ENCODE peak calls at places on chromosomes 4 and X, in eight cellular contexts. C is A549, S is endothelial cell of umbilical vein, H is SK-N-SH, Y is HCT116, F is HepG2, J is K562, T is GM12878. D is an unnamed sample.

GRCh38 chr4:120049732-120050494 is 16.7 kb downstream of the MAD2L1 start:
- DNase-seq in C (peak), S (peak), H (peak), Y (peak), F (peak), J (peak), T (peak), D (peak)

GRCh38 chr4:86582453-86582852 is 11.7 kb upstream of the PTPN13 start:
- DNase-seq in C (peak), S (no peak), H (peak), Y (no peak), F (no peak), J (no peak), T (no peak), D (peak)

GRCh38 chr4:5758741-5759140 is 47.7 kb downstream of the EVC start:
- DNase-seq in C (peak), S (peak), H (no peak), Y (peak), F (no peak), J (no peak), T (peak), D (no peak)

GRCh38 chrX:19410259-19410658 is 66.5 kb downstream of the PDHA1 start:
- DNase-seq in C (peak), S (no peak), H (no peak), Y (no peak), F (no peak), J (no peak), T (no peak), D (no peak)

GRCh38 chrX:72268601-72269365 is 8.3 kb downstream of the RPS4X start:
- DNase-seq in C (no peak), S (no peak), H (no peak), Y (no peak), F (no peak), J (no peak), T (no peak), D (no peak)

GRCh38 chr4:3251691-3252479 is 2.9 kb downstream of the MSANTD1 start:
- DNase-seq in C (no peak), S (no peak), H (no peak), Y (no peak), F (no peak), J (no peak), T (no peak), D (no peak)

GRCh38 chrX:69014200-69014599 is 151.1 kb downstream of the PJA1 start:
- DNase-seq in C (no peak), S (no peak), H (no peak), Y (no peak), F (no peak), J (no peak), T (no peak), D (no peak)

GRCh38 chr4:71550220-71551190 is 211.7 kb downstream of the SLC4A4 start:
- DNase-seq in C (peak), S (no peak), H (no peak), Y (no peak), F (no peak), J (no peak), T (no peak), D (no peak)

GRCh38 chr4:7280906-7281305 is 88.6 kb downstream of the SORCS2 start:
- DNase-seq in C (no peak), S (no peak), H (no peak), Y (no peak), F (no peak), J (no peak), T (no peak), D (no peak)

GRCh38 chr4:82247629-82248028 is 126.2 kb downstream of the HNRNPD start:
- DNase-seq in C (no peak), S (no peak), H (no peak), Y (no peak), F (no peak), J (no peak), T (no peak), D (no peak)

GRCh38 chr4:184833046-184833838 is 7.5 kb upstream of the ACSL1 start:
- DNase-seq in C (no peak), S (no peak), H (no peak), Y (no peak), F (no peak), J (no peak), T (no peak), D (peak)

GRCh38 chrX:129876734-129877395 is 29.1 kb upstream of the UTP14A start:
- DNase-seq in C (peak), S (peak), H (no peak), Y (peak), F (peak), J (no peak), T (no peak), D (peak)

GRCh38 chr4:187615972-187616371 is 379.6 kb upstream of the ZFP42 start:
- DNase-seq in C (no peak), S (no peak), H (no peak), Y (no peak), F (no peak), J (no peak), T (no peak), D (no peak)

GRCh38 chr4:53935780-53936179 is 128.6 kb downstream of the CHIC2 start:
- DNase-seq in C (no peak), S (no peak), H (no peak), Y (no peak), F (no peak), J (no peak), T (no peak), D (no peak)

GRCh38 chr4:133720001-133720400 is 481.6 kb downstream of the PABPC4L start:
- DNase-seq in C (no peak), S (no peak), H (no peak), Y (no peak), F (no peak), J (no peak), T (no peak), D (no peak)

GRCh38 chr4:185721190-185721948 is 90.6 kb downstream of the SORBS2 start:
- DNase-seq in C (no peak), S (no peak), H (no peak), Y (no peak), F (peak), J (no peak), T (no peak), D (no peak)

GRCh38 chrX:18927558-18927957 is 56.4 kb downstream of the PHKA2 start:
- DNase-seq in C (no peak), S (no peak), H (no peak), Y (no peak), F (no peak), J (no peak), T (no peak), D (no peak)

GRCh38 chr4:153115322-153116100 is 88.7 kb upstream of the TRIM2 start:
- DNase-seq in C (peak), S (peak), H (no peak), Y (peak), F (peak), J (no peak), T (peak), D (peak)

GRCh38 chr4:8914461-8915171 is 43.0 kb upstream of the HMX1 start:
- DNase-seq in C (no peak), S (no peak), H (peak), Y (no peak), F (no peak), J (no peak), T (no peak), D (peak)

GRCh38 chr4:102623622-102624021 is 122.5 kb downstream of the NFKB1 start:
- DNase-seq in C (peak), S (peak), H (peak), Y (peak), F (peak), J (peak), T (no peak), D (peak)

GRCh38 chr4:54541426-54542118 is 116.2 kb upstream of the KIT start:
- DNase-seq in C (no peak), S (no peak), H (no peak), Y (no peak), F (no peak), J (peak), T (no peak), D (no peak)

GRCh38 chr4:110508827-110509446 is 33.0 kb downstream of the ENPEP start:
- DNase-seq in C (peak), S (peak), H (peak), Y (no peak), F (no peak), J (peak), T (no peak), D (peak)

GRCh38 chr4:61638600-61638999 is 438.5 kb downstream of the ADGRL3 start:
- DNase-seq in C (no peak), S (no peak), H (no peak), Y (no peak), F (no peak), J (no peak), T (no peak), D (no peak)

GRCh38 chr4:22490718-22491330 is 25.0 kb downstream of the ADGRA3 start:
- DNase-seq in C (no peak), S (no peak), H (no peak), Y (no peak), F (peak), J (no peak), T (no peak), D (no peak)

GRCh38 chr4:23320881-23321612 is 568.8 kb downstream of the PPARGC1A start:
- DNase-seq in C (no peak), S (no peak), H (no peak), Y (no peak), F (no peak), J (no peak), T (no peak), D (no peak)

GRCh38 chrX:133666256-133666655 is 251.0 kb upstream of the GPC4 start:
- DNase-seq in C (no peak), S (no peak), H (no peak), Y (no peak), F (no peak), J (no peak), T (no peak), D (no peak)

DNA sequence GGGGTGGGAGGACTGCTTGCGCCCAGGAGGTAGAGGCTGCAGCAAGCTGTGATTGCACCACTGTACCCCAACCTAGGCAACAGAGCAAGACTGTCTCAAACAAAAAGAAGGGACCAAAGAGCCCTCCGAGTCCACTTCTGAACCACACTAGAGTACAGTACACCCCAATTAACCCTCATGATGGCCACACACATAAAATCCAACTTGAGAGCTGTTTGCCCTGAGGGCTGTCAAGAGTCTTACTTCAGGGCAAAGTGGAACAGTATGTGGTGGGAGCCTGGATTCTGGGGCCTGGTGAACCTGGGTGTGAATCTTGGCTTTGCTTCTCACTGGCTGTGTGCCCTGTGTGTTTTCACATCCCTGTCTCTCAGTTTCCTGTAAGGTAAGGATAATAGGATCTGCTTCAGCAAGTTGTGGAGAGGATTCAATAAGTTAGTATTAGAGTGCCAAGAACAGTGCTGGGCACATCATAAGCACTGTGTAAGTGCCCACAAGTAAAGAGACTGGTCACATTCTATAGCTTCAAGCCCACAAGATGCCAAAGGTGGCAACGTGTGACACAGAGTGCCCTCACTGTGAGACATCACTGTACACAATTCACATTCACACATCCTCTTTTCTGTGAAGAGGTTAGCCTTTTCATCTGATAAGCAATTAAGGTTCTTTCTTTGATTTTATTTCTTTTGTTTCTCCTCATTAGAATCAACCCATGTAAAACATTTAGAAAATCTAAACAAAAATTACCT is 52.1 kb downstream of the LEF1 start:
- DNase-seq in C (no peak), S (no peak), H (no peak), Y (no peak), F (no peak), J (no peak), T (no peak), D (no peak)
- H3K4me3 ChIP-seq in C (no peak), S (no peak), H (no peak), Y (no peak), F (no peak), J (no peak), T (no peak), D (no peak)

GRCh38 chr4:182937268-182938208 is 20.4 kb upstream of the DCTD start:
- DNase-seq in C (no peak), S (no peak), H (no peak), Y (no peak), F (no peak), J (no peak), T (no peak), D (no peak)

GRCh38 chr4:182932651-182933050 is 15.5 kb upstream of the DCTD start:
- DNase-seq in C (no peak), S (no peak), H (no peak), Y (no peak), F (no peak), J (no peak), T (no peak), D (no peak)

GRCh38 chr4:182939680-182940079 is 22.5 kb upstream of the DCTD start:
- DNase-seq in C (no peak), S (no peak), H (no peak), Y (no peak), F (no peak), J (no peak), T (no peak), D (no peak)

DNA sequence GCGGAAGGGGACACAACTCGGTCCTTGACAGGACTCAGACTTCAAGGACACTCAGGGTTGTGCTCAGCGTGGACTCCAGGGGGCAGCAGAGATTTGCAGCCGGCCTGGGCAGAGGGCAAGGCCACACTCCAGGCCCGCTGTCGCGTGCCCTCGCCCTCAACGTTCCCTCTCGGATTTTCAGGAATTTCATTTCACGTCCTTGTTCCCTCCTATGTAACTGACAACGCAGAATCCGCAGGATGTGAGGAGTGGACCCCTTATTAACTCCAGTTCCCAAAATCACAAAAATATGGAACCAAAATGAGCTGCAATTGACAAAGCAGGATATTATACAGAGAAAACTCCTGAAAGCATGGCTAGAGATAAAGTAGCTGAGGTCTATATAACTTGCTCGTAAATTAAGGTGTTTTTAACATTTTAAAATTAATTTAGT is 21.0 kb upstream of the DCTD start:
- DNase-seq in C (peak), S (peak), H (peak), Y (peak), F (peak), J (peak), T (no peak), D (peak)
- TF ChIP-seq MAX in C (peak), S (no peak), H (peak), Y (peak), F (peak), J (no peak), T (no peak), D (peak)

GRCh38 chr4:141706445-141706844 is 70.1 kb downstream of the IL15 start:
- DNase-seq in C (no peak), S (no peak), H (no peak), Y (no peak), F (no peak), J (no peak), T (no peak), D (no peak)
- H3K4me3 ChIP-seq in C (no peak), S (no peak), H (no peak), Y (no peak), F (no peak), J (no peak), T (no peak), D (no peak)

GRCh38 chr4:69760455-69760854 is at the start of gene SULT1B1:
- DNase-seq in C (no peak), S (peak), H (no peak), Y (no peak), F (no peak), J (no peak), T (no peak), D (peak)
- TF ChIP-seq MAX in C (no peak), S (no peak), H (no peak), Y (no peak), F (no peak), J (no peak), T (no peak), D (no peak)

GRCh38 chr4:65018313-65018712 is 609.1 kb upstream of the TECRL start:
- DNase-seq in C (no peak), S (no peak), H (no peak), Y (no peak), F (no peak), J (no peak), T (no peak), D (no peak)

GRCh38 chr4:65028592-65028991 is 619.3 kb upstream of the TECRL start:
- DNase-seq in C (no peak), S (no peak), H (no peak), Y (no peak), F (no peak), J (no peak), T (no peak), D (no peak)

GRCh38 chr4:65021737-65022136 is 612.5 kb upstream of the TECRL start:
- DNase-seq in C (no peak), S (no peak), H (no peak), Y (no peak), F (no peak), J (no peak), T (no peak), D (no peak)

DNA sequence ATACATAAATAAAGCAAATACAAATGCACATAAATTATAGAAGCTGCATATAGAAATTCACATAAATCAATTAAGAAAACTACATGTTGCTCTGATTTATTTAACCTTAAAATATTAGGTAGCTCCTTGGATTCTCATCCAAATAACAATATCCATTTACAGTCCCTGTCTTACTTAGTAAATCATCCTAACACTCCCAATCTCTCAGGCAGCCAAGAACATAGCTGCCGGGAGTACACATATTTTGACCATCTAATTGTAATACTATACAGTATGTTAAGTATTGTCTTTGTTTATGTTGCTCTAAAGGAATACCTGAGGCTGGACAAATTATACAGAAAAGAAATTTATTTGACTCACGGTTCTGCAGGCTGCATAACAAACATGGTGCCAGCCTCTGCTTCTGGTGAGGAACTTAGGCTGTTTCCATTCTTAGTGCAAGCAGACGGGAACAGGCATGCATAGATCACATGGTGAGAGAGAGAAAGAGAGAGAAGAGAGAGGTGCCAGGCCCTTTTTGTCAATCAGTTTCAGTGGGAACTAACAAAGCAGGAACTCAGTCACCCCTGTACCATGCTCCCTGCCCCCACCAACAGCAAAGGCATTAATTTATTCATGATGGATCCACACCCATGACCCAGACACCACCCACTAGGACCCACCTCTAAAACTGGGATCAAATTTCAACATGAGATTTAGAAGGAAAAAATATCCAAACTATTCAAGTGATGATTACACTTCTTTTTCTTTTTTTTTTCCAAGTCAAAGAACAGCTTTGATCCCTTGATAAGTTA is 614.8 kb upstream of the TECRL start:
- DNase-seq in C (no peak), S (no peak), H (no peak), Y (no peak), F (no peak), J (no peak), T (no peak), D (no peak)
- H3K4me3 ChIP-seq in C (no peak), S (no peak), H (no peak), Y (no peak), F (no peak), J (no peak), T (no peak), D (no peak)

GRCh38 chr4:150582881-150583286 is 933 bp downstream of the MAB21L2 start:
- DNase-seq in C (no peak), S (no peak), H (peak), Y (no peak), F (no peak), J (no peak), T (no peak), D (no peak)
- TF ChIP-seq MAX in C (no peak), S (no peak), H (no peak), Y (no peak), F (no peak), J (no peak), T (no peak), D (no peak)

GRCh38 chrX:74535633-74536141 is 78.7 kb downstream of the RLIM start:
- DNase-seq in C (no peak), S (peak), H (peak), Y (no peak), F (peak), J (peak), T (no peak), D (peak)

GRCh38 chrX:74535211-74535621 is 79.2 kb downstream of the RLIM start:
- DNase-seq in C (peak), S (no peak), H (peak), Y (peak), F (peak), J (peak), T (no peak), D (peak)

GRCh38 chrX:74536142-74537010 is 78.0 kb downstream of the RLIM start:
- DNase-seq in C (no peak), S (peak), H (peak), Y (no peak), F (no peak), J (peak), T (no peak), D (peak)

GRCh38 chrX:74537011-74537390 is 77.4 kb downstream of the RLIM start:
- DNase-seq in C (no peak), S (peak), H (no peak), Y (no peak), F (no peak), J (no peak), T (no peak), D (peak)

GRCh38 chrX:74534569-74535038 is 79.8 kb downstream of the RLIM start:
- DNase-seq in C (no peak), S (no peak), H (no peak), Y (no peak), F (no peak), J (no peak), T (peak), D (peak)
- H3K4me3 ChIP-seq in C (no peak), S (no peak), H (no peak), Y (no peak), F (no peak), J (no peak), T (peak), D (peak)